ENCODE peak calls at places on chromosomes 16 and 17, in eight cellular contexts. O is K562; P is MM.1S; T is CD8-positive, alpha-beta T cell; I is left lung; D is mucosa of descending colon; N is choroid plexus epithelial cell; M is tibial artery. H is an unnamed sample.

GRCh38 chr17:5912927-5913565 is 157.1 kb upstream of the WSCD1 start:
- DNase-seq in O (no peak), N (no peak), T (no peak), D (no peak), I (no peak), P (no peak), M (no peak), H (no peak)

GRCh38 chr16:6656760-6657159 is 675.9 kb upstream of the RBFOX1 start:
- DNase-seq in D (no peak), T (no peak), I (no peak), N (no peak), P (no peak), M (no peak), O (no peak), H (no peak)

GRCh38 chr16:10609410-10609774 is 29.0 kb upstream of the EMP2 start:
- DNase-seq in N (peak; percentile 68), M (no peak), I (no peak), D (no peak), P (no peak), T (no peak), O (no peak), H (no peak)

GRCh38 chr16:27498020-27498419 is 51.7 kb downstream of the GTF3C1 start:
- DNase-seq in N (peak; percentile 11), T (no peak), P (no peak), I (no peak), D (no peak), O (no peak), M (no peak), H (no peak)

GRCh38 chr16:1285669-1286491 is 23.6 kb upstream of the UBE2I start:
- DNase-seq in M (no peak), P (no peak), T (no peak), I (no peak), N (no peak), O (no peak), D (no peak), H (no peak)

GRCh38 chr17:36104601-36105000 is 974 bp downstream of the CCL4 start:
- DNase-seq in M (no peak), P (no peak), D (no peak), T (no peak), N (no peak), O (no peak), I (no peak), H (no peak)

GRCh38 chr17:11935734-11936406 is 61.4 kb downstream of the ZNF18 start:
- DNase-seq in T (no peak), D (no peak), M (no peak), N (peak; percentile 28), I (peak; percentile 35), O (peak; percentile 52), P (peak; percentile 29), H (no peak)

GRCh38 chr17:40014375-40014980 is 762 bp upstream of the CSF3 start:
- DNase-seq in T (no peak), M (no peak), P (no peak), D (no peak), N (peak; percentile 13), I (no peak), O (no peak), H (no peak)

GRCh38 chr17:69175812-69176517 is 34.3 kb upstream of the ABCA6 start:
- DNase-seq in O (no peak), I (no peak), P (no peak), D (no peak), M (no peak), T (no peak), N (peak; percentile 91), H (no peak)

GRCh38 chr16:2160915-2161551 is 5.5 kb downstream of the TRAF7 start:
- DNase-seq in T (no peak), I (no peak), O (no peak), D (no peak), N (peak; percentile 57), P (no peak), M (peak; percentile 55), H (no peak)

GRCh38 chr16:74888227-74888862 is 96.6 kb downstream of the WDR59 start:
- DNase-seq in N (no peak), O (no peak), D (no peak), T (no peak), I (no peak), M (no peak), P (no peak), H (no peak)

GRCh38 chr16:73527191-73527590 is 479.3 kb upstream of the ZFHX3 start:
- DNase-seq in I (no peak), P (no peak), T (no peak), O (no peak), M (no peak), D (no peak), N (peak; percentile 1), H (no peak)

GRCh38 chr17:7043195-7043543 is 723 bp downstream of the SLC16A11 start:
- DNase-seq in I (no peak), D (peak; percentile 65), N (no peak), O (no peak), M (no peak), T (no peak), P (peak; percentile 1), H (no peak)

GRCh38 chr17:76521262-76521661 is 16.2 kb downstream of the CYGB start:
- DNase-seq in O (no peak), P (no peak), M (no peak), I (no peak), D (no peak), N (no peak), T (no peak), H (no peak)

GRCh38 chr16:241866-242265 is 7.2 kb downstream of the FAM234A start:
- DNase-seq in O (peak; percentile 11), P (no peak), I (no peak), T (no peak), D (peak; percentile 4), M (no peak), N (no peak), H (no peak)

GRCh38 chr16:239948-240277 is 5.3 kb downstream of the FAM234A start:
- DNase-seq in I (no peak), T (no peak), P (no peak), D (no peak), N (peak; percentile 15), O (no peak), M (no peak), H (no peak)

GRCh38 chr16:242281-242680 is 7.7 kb downstream of the FAM234A start:
- DNase-seq in I (no peak), M (no peak), N (no peak), D (peak; percentile 13), T (no peak), O (no peak), P (no peak), H (no peak)

GRCh38 chr16:243348-243747 is 8.7 kb downstream of the FAM234A start:
- DNase-seq in P (no peak), O (peak; percentile 2), D (no peak), N (no peak), I (no peak), T (no peak), M (no peak), H (no peak)

DNA sequence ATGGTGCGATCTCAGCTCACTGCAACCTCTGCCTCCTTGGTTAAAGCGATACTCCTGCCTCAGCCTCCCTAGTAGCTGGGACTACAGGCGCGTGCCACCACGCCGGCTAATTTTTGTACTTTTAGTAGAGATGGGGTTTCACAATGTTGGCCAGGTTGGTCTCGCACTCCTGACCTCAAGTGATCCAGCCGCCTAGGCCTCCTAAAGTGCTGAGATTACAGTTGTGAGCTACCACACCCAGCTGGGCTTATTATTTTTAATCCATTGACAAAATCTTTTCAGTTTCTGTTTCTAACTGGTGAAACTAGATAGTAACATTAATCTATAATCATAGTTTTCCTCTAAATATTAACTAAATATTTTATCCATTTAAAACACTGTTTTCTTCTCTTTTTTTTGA is 5.9 kb downstream of the FAM234A start:
- DNase-seq in M (no peak), N (no peak), O (no peak), T (no peak), D (peak; percentile 6), I (no peak), P (no peak), H (no peak)
- H3K4me3 ChIP-seq in M (no peak overlapping the region), N (no peak overlapping the region), O (no peak overlapping the region), T (no peak overlapping the region), D (no peak overlapping the region), I (no peak overlapping the region), P (no peak overlapping the region), H (no peak overlapping the region)

GRCh38 chr17:59154335-59154720 is 658 bp downstream of the SKA2 start:
- DNase-seq in P (peak; percentile 49), M (peak; percentile 40), I (peak; percentile 51), T (peak; percentile 56), O (peak; percentile 25), N (peak; percentile 56), D (peak; percentile 66), H (peak; percentile 62)

GRCh38 chr17:59155439-59156177 is at the start of gene PRR11:
- DNase-seq in D (peak; percentile 94), I (peak; percentile 96), T (peak; percentile 90), M (peak; percentile 98), P (peak; percentile 99), O (peak; percentile 98), N (peak; percentile 100), H (peak; percentile 98)

GRCh38 chr17:59151591-59151990 is 3.4 kb downstream of the SKA2 start:
- DNase-seq in P (no peak), N (peak; percentile 49), D (no peak), I (no peak), O (no peak), M (no peak), T (no peak), H (no peak)

GRCh38 chr17:59152925-59153324 is 2.1 kb downstream of the SKA2 start:
- DNase-seq in N (no peak), M (no peak), I (no peak), P (no peak), T (no peak), O (no peak), D (no peak), H (no peak)

DNA sequence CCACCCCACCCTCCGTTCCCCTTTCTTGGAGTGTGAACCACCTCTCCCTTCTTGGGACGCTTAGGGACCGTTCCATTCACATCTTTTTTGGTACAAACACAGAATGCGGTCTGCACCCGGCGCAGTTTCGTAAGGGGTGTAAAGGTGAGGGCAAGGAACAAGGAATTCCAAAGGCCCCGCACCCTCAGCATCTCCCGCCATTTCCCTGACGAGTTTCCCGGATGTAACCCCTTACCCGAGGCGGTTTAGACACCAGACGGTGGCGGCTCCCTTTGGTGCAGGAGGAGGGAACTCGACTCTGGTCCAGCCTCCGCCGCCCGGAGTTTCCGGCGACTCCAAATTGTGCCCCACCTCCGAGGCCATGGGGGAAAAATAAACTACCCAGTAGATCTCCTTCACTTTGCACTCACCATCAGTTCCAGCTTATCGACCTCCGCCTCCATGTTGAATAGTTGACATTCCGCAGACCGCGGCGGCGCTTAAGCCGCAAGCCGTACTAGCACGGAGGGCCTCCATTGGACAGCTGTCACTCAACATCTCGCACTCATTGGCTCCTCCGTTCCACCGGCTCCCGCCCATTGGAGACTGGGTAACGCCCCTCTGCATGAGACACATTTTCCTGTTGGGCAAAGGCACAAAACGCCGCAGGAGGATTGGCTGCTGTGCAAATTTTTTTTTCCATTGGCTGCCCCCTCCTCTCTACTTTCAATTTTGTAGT is at the start of gene SKA2:
- DNase-seq in I (peak; percentile 97), N (no peak), D (peak; percentile 97), T (peak; percentile 95), O (peak; percentile 93), P (no peak), M (peak; percentile 96), H (no peak)
- H3K4me3 ChIP-seq in I (peak within 1 kb of the TSS; percentile 88), N (peak within 1 kb of the TSS; percentile 88), D (peak within 1 kb of the TSS; percentile 40), T (peak within 1 kb of the TSS; percentile 95), O (peak within 1 kb of the TSS; percentile 69), P (peak within 1 kb of the TSS; percentile 92), M (peak within 1 kb of the TSS; percentile 76), H (peak within 1 kb of the TSS; percentile 88)

GRCh38 chr16:82514262-82514661 is 112.5 kb upstream of the CDH13 start:
- DNase-seq in M (no peak), P (no peak), I (no peak), N (no peak), O (no peak), T (no peak), D (no peak), H (no peak)
- H3K4me3 ChIP-seq in M (no peak overlapping the region), P (no peak overlapping the region), I (no peak overlapping the region), N (no peak overlapping the region), O (no peak overlapping the region), T (no peak overlapping the region), D (no peak overlapping the region), H (no peak overlapping the region)

GRCh38 chr16:30533146-30533522 is 1.5 kb downstream of the ZNF747 start:
- DNase-seq in I (no peak), O (no peak), M (no peak), N (no peak), D (no peak), T (no peak), P (no peak), H (no peak)
- H3K4me3 ChIP-seq in I (peak overlapping the region; percentile 62), O (no peak overlapping the region), M (peak overlapping the region; percentile 83), N (no peak overlapping the region), D (no peak overlapping the region), T (no peak overlapping the region), P (no peak overlapping the region), H (no peak overlapping the region)